ENCODE peak calls at places on chromosomes 5 and 9, in eight cellular contexts. U, W, O, E, K, G, M and Q are unnamed samples.

GRCh38 chr5:546376-546908 is 22.2 kb upstream of the SLC9A3 start:
- DNase-seq in U (no peak), W (no peak), O (no peak), E (peak; percentile 21), K (no peak), G (no peak), M (no peak), Q (no peak)

GRCh38 chr5:71816307-71816706 is 97.2 kb downstream of the CARTPT start:
- DNase-seq in U (no peak), W (no peak), O (no peak), E (no peak), K (no peak), G (no peak), M (no peak), Q (no peak)

GRCh38 chr5:25744908-25745307 is 1100.1 kb upstream of the CDH10 start:
- DNase-seq in U (no peak), W (no peak), O (no peak), E (no peak), K (no peak), G (no peak), M (no peak), Q (no peak)

GRCh38 chr5:72921886-72922285 is 34.0 kb upstream of the FCHO2 start:
- DNase-seq in U (no peak), W (no peak), O (no peak), E (no peak), K (no peak), G (no peak), M (no peak), Q (no peak)

GRCh38 chr5:79093762-79094161 is 17.8 kb upstream of the BHMT start:
- DNase-seq in U (peak; percentile 69), W (no peak), O (no peak), E (no peak), K (no peak), G (no peak), M (no peak), Q (no peak)

GRCh38 chr5:130104895-130105684 is 200.8 kb downstream of the CHSY3 start:
- DNase-seq in U (no peak), W (no peak), O (no peak), E (no peak), K (no peak), G (no peak), M (no peak), Q (no peak)

GRCh38 chr5:95385334-95385733 is 5.8 kb upstream of the FAM81B start:
- DNase-seq in U (no peak), W (no peak), O (no peak), E (no peak), K (no peak), G (no peak), M (no peak), Q (no peak)

GRCh38 chr5:14406554-14406849 is 175.1 kb upstream of the OTULINL start:
- DNase-seq in U (no peak), W (peak; percentile 95), O (no peak), E (no peak), K (no peak), G (no peak), M (no peak), Q (peak; percentile 38)

GRCh38 chr9:98104445-98104881 is 14.6 kb downstream of the TRIM14 start:
- DNase-seq in U (no peak), W (no peak), O (no peak), E (no peak), K (no peak), G (peak; percentile 96), M (no peak), Q (no peak)

GRCh38 chr9:90942555-90942954 is 140.9 kb downstream of the SYK start:
- DNase-seq in U (no peak), W (no peak), O (no peak), E (no peak), K (no peak), G (no peak), M (no peak), Q (no peak)

GRCh38 chr9:115595951-115596742 is 478.2 kb upstream of the TNC start:
- DNase-seq in U (no peak), W (peak; percentile 98), O (no peak), E (no peak), K (no peak), G (no peak), M (no peak), Q (peak; percentile 63)

GRCh38 chr5:54325610-54326311 is 15.4 kb upstream of the ARL15 start:
- DNase-seq in U (no peak), W (no peak), O (no peak), E (no peak), K (no peak), G (no peak), M (no peak), Q (no peak)